ENCODE peak calls at places on chromosomes 2 and 18, in nine cellular contexts. H, O, D, L, R, Z, Q, T and C are unnamed samples.

GRCh38 chr18:79568543-79569205 is 110.9 kb upstream of the CTDP1 start:
- DNase-seq in H (no peak), O (peak), D (no peak), L (no peak), R (no peak), Z (no peak), Q (no peak), T (peak), C (no peak)

GRCh38 chr18:76491436-76491800 is 3.6 kb downstream of the ZNF516 start:
- DNase-seq in H (peak), O (peak), D (peak), L (no peak), R (peak), Z (peak), Q (peak), T (peak), C (peak)

GRCh38 chr2:26238301-26238958 is 6.0 kb downstream of the HADHA start:
- DNase-seq in H (no peak), O (no peak), D (no peak), L (no peak), R (no peak), Z (peak), Q (no peak), T (no peak), C (no peak)

GRCh38 chr2:120984046-120984445 is 248.4 kb downstream of the GLI2 start:
- DNase-seq in H (no peak), O (no peak), D (no peak), L (no peak), R (no peak), Z (no peak), Q (no peak), T (no peak), C (no peak)

GRCh38 chr2:223972656-223973102 is 15.4 kb downstream of the MRPL44 start:
- DNase-seq in H (no peak), O (no peak), D (no peak), L (no peak), R (no peak), Z (no peak), Q (no peak), T (no peak), C (no peak)

GRCh38 chr2:143034292-143035074 is 94.7 kb upstream of the ARHGAP15 start:
- DNase-seq in H (peak), O (peak), D (peak), L (peak), R (peak), Z (peak), Q (peak), T (peak), C (peak)

GRCh38 chr2:147133273-147133901 is 711.4 kb upstream of the ACVR2A start:
- DNase-seq in H (no peak), O (no peak), D (no peak), L (no peak), R (no peak), Z (peak), Q (no peak), T (no peak), C (no peak)

GRCh38 chr18:54739476-54739875 is 88.8 kb upstream of the RAB27B start:
- DNase-seq in H (no peak), O (no peak), D (no peak), L (no peak), R (no peak), Z (no peak), Q (no peak), T (no peak), C (no peak)

GRCh38 chr2:142983174-142983573 is 105.7 kb downstream of the KYNU start:
- DNase-seq in H (no peak), O (no peak), D (no peak), L (no peak), R (no peak), Z (no peak), Q (no peak), T (no peak), C (no peak)

GRCh38 chr2:201928363-201928762 is 105.3 kb upstream of the FZD7 start:
- DNase-seq in H (no peak), O (no peak), D (no peak), L (no peak), R (no peak), Z (no peak), Q (no peak), T (no peak), C (no peak)

GRCh38 chr2:651961-652373 is 25.2 kb downstream of the TMEM18 start:
- DNase-seq in H (no peak), O (no peak), D (no peak), L (no peak), R (no peak), Z (no peak), Q (no peak), T (no peak), C (no peak)

GRCh38 chr2:76745605-76746004 is 776.6 kb downstream of the LRRTM4 start:
- DNase-seq in H (no peak), O (no peak), D (no peak), L (no peak), R (no peak), Z (no peak), Q (no peak), T (no peak), C (no peak)

GRCh38 chr2:76748581-76749296 is 773.4 kb downstream of the LRRTM4 start:
- DNase-seq in H (no peak), O (no peak), D (no peak), L (no peak), R (no peak), Z (no peak), Q (no peak), T (no peak), C (no peak)

DNA sequence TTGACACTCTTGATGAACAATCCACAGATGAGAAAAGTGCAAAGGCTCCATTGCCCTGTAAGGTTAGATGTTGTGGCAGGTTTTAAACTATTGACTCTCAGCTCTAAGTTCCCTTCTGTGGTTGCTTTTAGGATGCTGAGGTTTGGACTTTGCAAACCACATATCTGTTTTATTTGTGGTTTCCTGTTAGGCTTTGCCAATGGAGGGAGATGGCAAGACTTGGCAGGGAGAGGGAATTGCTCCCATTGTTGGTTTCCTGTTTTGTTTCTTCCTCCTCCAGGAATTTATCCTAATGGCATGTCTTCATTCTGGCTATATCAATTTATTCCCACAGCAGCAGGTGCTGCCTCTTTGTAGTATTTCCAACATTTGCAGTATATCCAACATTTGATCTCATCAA is 772.3 kb downstream of the LRRTM4 start:
- DNase-seq in H (no peak), O (no peak), D (no peak), L (no peak), R (no peak), Z (no peak), Q (no peak), T (no peak), C (no peak)
- H3K27ac ChIP-seq in H (no peak), O (no peak), D (no peak), L (no peak), R (no peak), Z (no peak), Q (no peak), T (no peak), C (no peak)

DNA sequence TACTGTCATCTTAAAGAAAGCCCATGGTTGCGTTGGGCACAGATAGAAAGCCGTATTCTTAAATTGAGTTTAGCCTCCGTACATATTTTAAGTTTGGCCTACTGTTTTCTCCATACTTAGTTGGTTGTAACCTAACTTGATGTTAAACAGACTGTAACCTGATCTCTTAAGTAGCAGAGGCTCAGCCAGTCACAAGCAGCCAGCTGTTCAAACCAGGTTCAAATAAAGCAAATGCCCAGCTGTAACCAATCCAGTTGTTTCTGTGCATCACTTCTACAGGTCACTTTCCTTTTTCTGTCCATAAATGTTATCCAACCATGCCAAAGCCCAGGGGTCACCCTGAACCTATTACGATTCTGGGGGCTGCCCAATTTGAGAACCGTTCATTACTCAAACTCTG is 10.0 kb upstream of the THADA start:
- DNase-seq in H (no peak), O (no peak), D (peak), L (no peak), R (no peak), Z (no peak), Q (no peak), T (no peak), C (no peak)
- H3K27ac ChIP-seq in H (no peak), O (no peak), D (no peak), L (no peak), R (no peak), Z (no peak), Q (no peak), T (no peak), C (no peak)

DNA sequence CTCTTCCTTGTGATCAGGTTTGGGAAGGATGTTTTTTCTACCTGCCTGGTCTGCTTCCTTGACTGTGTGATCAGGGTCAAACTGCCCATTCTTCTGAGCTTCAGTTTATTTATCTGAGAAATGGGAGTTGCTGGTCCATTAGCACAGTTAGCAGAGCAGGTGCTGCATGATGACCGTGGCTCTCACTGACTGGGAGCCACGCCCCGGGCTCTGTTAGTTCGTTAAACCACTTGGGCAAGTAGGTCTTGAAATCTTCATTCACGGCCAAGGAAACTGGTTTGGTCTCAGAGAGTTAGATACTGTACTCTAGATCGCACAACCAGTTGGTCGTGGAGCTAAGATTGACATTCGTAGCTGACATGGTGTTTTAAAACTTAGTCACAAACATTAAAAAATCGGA is 41.7 kb downstream of the INPP5D start:
- DNase-seq in H (no peak), O (no peak), D (no peak), L (no peak), R (no peak), Z (no peak), Q (no peak), T (no peak), C (no peak)
- H3K27ac ChIP-seq in H (no peak), O (no peak), D (no peak), L (no peak), R (no peak), Z (no peak), Q (no peak), T (no peak), C (no peak)

GRCh38 chr2:185645529-185645928 is 93.1 kb upstream of the FSIP2 start:
- DNase-seq in H (no peak), O (no peak), D (no peak), L (no peak), R (no peak), Z (no peak), Q (no peak), T (no peak), C (no peak)

GRCh38 chr2:185643434-185643833 is 95.2 kb upstream of the FSIP2 start:
- DNase-seq in H (no peak), O (no peak), D (no peak), L (no peak), R (no peak), Z (no peak), Q (no peak), T (no peak), C (no peak)

GRCh38 chr2:185638771-185639170 is 99.8 kb upstream of the FSIP2 start:
- DNase-seq in H (no peak), O (no peak), D (no peak), L (no peak), R (no peak), Z (no peak), Q (no peak), T (no peak), C (no peak)

GRCh38 chr2:185644828-185645227 is 93.8 kb upstream of the FSIP2 start:
- DNase-seq in H (no peak), O (no peak), D (no peak), L (no peak), R (no peak), Z (no peak), Q (no peak), T (no peak), C (no peak)

DNA sequence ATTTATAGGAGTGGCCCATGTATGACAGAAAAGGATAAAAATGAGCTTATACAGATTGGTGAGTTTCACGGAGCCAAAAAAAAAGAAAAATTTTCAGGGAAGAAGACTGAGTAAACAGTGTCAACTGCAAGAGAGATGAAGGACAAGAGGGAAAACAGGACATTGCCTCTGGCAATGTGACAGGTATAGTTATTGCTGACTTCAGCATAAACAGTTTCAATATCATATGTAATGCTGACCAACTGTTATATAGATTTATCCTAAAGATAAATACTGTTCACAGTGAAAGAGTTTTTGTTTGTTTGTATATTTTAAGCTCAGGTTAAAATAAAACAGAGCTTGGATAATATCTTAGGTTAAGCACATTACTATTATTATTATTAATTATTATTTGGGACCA is 98.0 kb upstream of the FSIP2 start:
- DNase-seq in H (no peak), O (no peak), D (no peak), L (no peak), R (no peak), Z (no peak), Q (no peak), T (no peak), C (no peak)
- H3K27ac ChIP-seq in H (no peak), O (no peak), D (no peak), L (no peak), R (no peak), Z (no peak), Q (no peak), T (no peak), C (no peak)